ENCODE peak calls at places on chromosomes 2 and 18, in eight cellular contexts. H is keratinocyte, L is NCI-H2081, K is kidney, X is NB4, F is foreskin fibroblast, M is T-helper 2 cell, U is T follicular helper cell. E is an unnamed sample.

GRCh38 chr18:55506074-55506473 is 81.9 kb downstream of the TCF4 start:
- DNase-seq in U (no peak), X (no peak), F (no peak), H (no peak), L (no peak), K (no peak), M (no peak), E (no peak)

GRCh38 chr18:77481541-77481940 is 231.9 kb downstream of the GALR1 start:
- DNase-seq in L (no peak), X (no peak), H (no peak), F (peak; percentile 0), M (no peak), U (no peak), K (no peak), E (no peak)

GRCh38 chr2:64929329-64929728 is 59.9 kb upstream of the SLC1A4 start:
- DNase-seq in H (no peak), F (no peak), U (no peak), K (no peak), X (peak; percentile 29), M (no peak), L (no peak), E (no peak)

GRCh38 chr2:159708066-159708760 is 4.1 kb upstream of the MARCHF7 start:
- DNase-seq in H (no peak), L (no peak), F (no peak), K (no peak), M (no peak), U (no peak), X (no peak), E (no peak)

GRCh38 chr18:22935431-22935830 is 2.3 kb downstream of the RBBP8 start:
- DNase-seq in F (no peak), K (no peak), L (peak; percentile 36), M (no peak), H (no peak), X (peak; percentile 36), U (no peak), E (no peak)

GRCh38 chr2:42906557-42907380 is 114.4 kb upstream of the HAAO start:
- DNase-seq in F (peak; percentile 72), L (peak; percentile 46), H (no peak), U (no peak), M (no peak), K (peak; percentile 94), X (peak; percentile 66), E (no peak)

GRCh38 chr2:232300894-232301387 is 77.6 kb upstream of the ALPP start:
- DNase-seq in M (no peak), U (no peak), H (no peak), X (no peak), L (no peak), K (no peak), F (peak; percentile 50), E (no peak)

GRCh38 chr2:6791682-6792081 is 74.0 kb downstream of the CMPK2 start:
- DNase-seq in K (no peak), M (no peak), X (peak; percentile 29), F (no peak), U (no peak), H (no peak), L (no peak), E (no peak)

GRCh38 chr2:145006957-145007672 is 487.2 kb upstream of the ZEB2 start:
- DNase-seq in X (peak; percentile 22), H (no peak), M (no peak), K (no peak), F (peak; percentile 99), L (no peak), U (no peak), E (peak; percentile 98)

GRCh38 chr2:141109633-141110032 is 1021.2 kb downstream of the LRP1B start:
- DNase-seq in M (no peak), L (no peak), U (no peak), H (no peak), K (no peak), F (no peak), X (peak; percentile 10), E (no peak)

GRCh38 chr2:241804326-241805276 is 4.4 kb upstream of the NEU4 start:
- DNase-seq in K (peak; percentile 75), L (no peak), X (peak; percentile 95), U (no peak), M (no peak), H (no peak), F (no peak), E (peak; percentile 82)

GRCh38 chr2:19955544-19956422 is 34.1 kb downstream of the WDR35 start:
- DNase-seq in X (peak; percentile 74), U (peak; percentile 26), F (peak; percentile 85), H (peak; percentile 21), L (peak; percentile 72), K (no peak), M (peak; percentile 15), E (peak; percentile 46)

GRCh38 chr2:69843993-69844392 is 14.5 kb downstream of the GMCL1 start:
- DNase-seq in U (no peak), M (no peak), X (no peak), L (no peak), H (no peak), F (no peak), K (no peak), E (no peak)

GRCh38 chr2:189249901-189250300 is 70.3 kb upstream of the COL5A2 start:
- DNase-seq in M (no peak), K (no peak), X (no peak), L (no peak), U (no peak), H (no peak), F (no peak), E (no peak)

GRCh38 chr2:29910960-29911359 is 10.4 kb downstream of the ALK start:
- DNase-seq in L (no peak), K (no peak), M (no peak), X (no peak), U (no peak), F (no peak), H (no peak), E (no peak)

GRCh38 chr2:144328933-144329332 is 191.0 kb downstream of the ZEB2 start:
- DNase-seq in X (no peak), U (no peak), H (no peak), F (no peak), L (no peak), M (no peak), K (no peak), E (no peak)

GRCh38 chr2:38741542-38741852 is 9.7 kb downstream of the SRSF7 start:
- DNase-seq in F (no peak), M (no peak), K (no peak), L (no peak), H (no peak), U (no peak), X (peak; percentile 28), E (no peak)

GRCh38 chr2:219199470-219200211 is 6.9 kb upstream of the ZFAND2B start:
- DNase-seq in L (no peak), M (no peak), F (no peak), U (no peak), K (no peak), X (no peak), H (no peak), E (no peak)

GRCh38 chr2:85277416-85278158 is 50.2 kb downstream of the TGOLN2 start:
- DNase-seq in F (peak; percentile 92), X (no peak), K (no peak), L (no peak), M (no peak), U (no peak), H (no peak), E (no peak)